ENCODE peak calls at places on chromosomes 3 and 15, in six cellular contexts. One of them, this sample, is unnamed. For H3K9me3, the result is how much of the 10 kb centered on the place peaks cover.

GRCh38 chr3:61848885-61849284 is 287.5 kb downstream of the PTPRG start:
- DNase-seq in mesenchymal stem cell: no peak
- DNase-seq in IMR-90: peak
- DNase-seq in neuronal stem cell: no peak
- DNase-seq in trophoblast cell: no peak
- DNase-seq in H1: no peak
- DNase-seq in this sample: no peak

GRCh38 chr3:46861293-46861995 is 1.8 kb downstream of the MYL3 start:
- DNase-seq in IMR-90: no peak
- DNase-seq in H1: no peak
- DNase-seq in trophoblast cell: no peak
- DNase-seq in mesenchymal stem cell: no peak
- DNase-seq in neuronal stem cell: no peak
- DNase-seq in this sample: no peak

GRCh38 chr3:170436697-170437096 is 18.0 kb downstream of the CLDN11 start:
- DNase-seq in mesenchymal stem cell: no peak
- DNase-seq in trophoblast cell: no peak
- DNase-seq in H1: no peak
- DNase-seq in neuronal stem cell: no peak
- DNase-seq in IMR-90: no peak
- DNase-seq in this sample: no peak

GRCh38 chr15:70435369-70435768 is 328.0 kb downstream of the UACA start:
- DNase-seq in neuronal stem cell: no peak
- DNase-seq in H1: no peak
- DNase-seq in mesenchymal stem cell: no peak
- DNase-seq in trophoblast cell: peak
- DNase-seq in IMR-90: no peak
- DNase-seq in this sample: no peak

GRCh38 chr3:5202267-5202666 is 14.8 kb downstream of the EDEM1 start:
- DNase-seq in H1: no peak
- DNase-seq in mesenchymal stem cell: no peak
- DNase-seq in neuronal stem cell: no peak
- DNase-seq in trophoblast cell: no peak
- DNase-seq in IMR-90: no peak
- DNase-seq in this sample: no peak

GRCh38 chr3:65285956-65286355 is 598.2 kb upstream of the ADAMTS9 start:
- DNase-seq in mesenchymal stem cell: no peak
- DNase-seq in neuronal stem cell: no peak
- DNase-seq in H1: no peak
- DNase-seq in IMR-90: no peak
- DNase-seq in trophoblast cell: no peak
- DNase-seq in this sample: no peak

GRCh38 chr15:38853608-38854007 is 289.0 kb upstream of the RASGRP1 start:
- DNase-seq in trophoblast cell: peak
- DNase-seq in IMR-90: peak
- DNase-seq in neuronal stem cell: peak
- DNase-seq in mesenchymal stem cell: peak
- DNase-seq in H1: peak
- DNase-seq in this sample: peak

GRCh38 chr3:124075758-124076157 is 83.8 kb upstream of the ROPN1 start:
- DNase-seq in IMR-90: no peak
- DNase-seq in mesenchymal stem cell: no peak
- DNase-seq in trophoblast cell: no peak
- DNase-seq in neuronal stem cell: no peak
- DNase-seq in H1: no peak
- DNase-seq in this sample: no peak

GRCh38 chr15:68635142-68635541 is 56.3 kb downstream of the CORO2B start:
- DNase-seq in neuronal stem cell: no peak
- DNase-seq in H1: no peak
- DNase-seq in trophoblast cell: no peak
- DNase-seq in mesenchymal stem cell: no peak
- DNase-seq in IMR-90: no peak
- DNase-seq in this sample: no peak

GRCh38 chr15:83127547-83128150 is 20.2 kb downstream of the TM6SF1 start:
- DNase-seq in neuronal stem cell: no peak
- DNase-seq in H1: no peak
- DNase-seq in mesenchymal stem cell: no peak
- DNase-seq in trophoblast cell: peak
- DNase-seq in IMR-90: no peak
- DNase-seq in this sample: no peak

GRCh38 chr3:99659032-99659431 is 20.6 kb downstream of the COL8A1 start:
- DNase-seq in H1: no peak
- DNase-seq in mesenchymal stem cell: peak
- DNase-seq in neuronal stem cell: no peak
- DNase-seq in trophoblast cell: peak
- DNase-seq in IMR-90: peak
- DNase-seq in this sample: no peak

GRCh38 chr3:142886938-142887337 is 1.9 kb downstream of the PCOLCE2 start:
- DNase-seq in trophoblast cell: peak
- DNase-seq in IMR-90: peak
- DNase-seq in mesenchymal stem cell: peak
- DNase-seq in H1: no peak
- DNase-seq in neuronal stem cell: no peak
- DNase-seq in this sample: no peak

GRCh38 chr3:185961675-185962232 is 23.9 kb upstream of the TRA2B start:
- DNase-seq in IMR-90: no peak
- DNase-seq in trophoblast cell: no peak
- DNase-seq in mesenchymal stem cell: no peak
- DNase-seq in neuronal stem cell: no peak
- DNase-seq in H1: no peak
- DNase-seq in this sample: no peak

GRCh38 chr15:68298882-68299381 is 21.4 kb downstream of the FEM1B start:
- DNase-seq in IMR-90: no peak
- DNase-seq in mesenchymal stem cell: peak
- DNase-seq in trophoblast cell: peak
- DNase-seq in H1: no peak
- DNase-seq in neuronal stem cell: no peak
- DNase-seq in this sample: no peak

GRCh38 chr3:44584646-44585501 is at the start of gene ZNF660:
- DNase-seq in H1: peak
- DNase-seq in mesenchymal stem cell: peak
- DNase-seq in neuronal stem cell: peak
- DNase-seq in trophoblast cell: no peak
- DNase-seq in IMR-90: peak
- DNase-seq in this sample: peak

GRCh38 chr15:60392601-60392985 is 5.2 kb downstream of the ANXA2 start:
- DNase-seq in IMR-90: peak
- DNase-seq in trophoblast cell: peak
- DNase-seq in H1: no peak
- DNase-seq in mesenchymal stem cell: peak
- DNase-seq in neuronal stem cell: no peak
- DNase-seq in this sample: no peak

GRCh38 chr15:23589012-23589411 is 23.5 kb downstream of the MKRN3 start:
- DNase-seq in neuronal stem cell: no peak
- DNase-seq in mesenchymal stem cell: no peak
- DNase-seq in trophoblast cell: no peak
- DNase-seq in IMR-90: no peak
- DNase-seq in H1: no peak
- DNase-seq in this sample: no peak

GRCh38 chr3:126340596-126340942 is 16.6 kb downstream of the KLF15 start:
- DNase-seq in neuronal stem cell: no peak
- DNase-seq in trophoblast cell: no peak
- DNase-seq in mesenchymal stem cell: no peak
- DNase-seq in IMR-90: no peak
- DNase-seq in H1: no peak
- DNase-seq in this sample: no peak

GRCh38 chr3:64740232-64740631 is 52.4 kb upstream of the ADAMTS9 start:
- DNase-seq in neuronal stem cell: no peak
- DNase-seq in H1: no peak
- DNase-seq in mesenchymal stem cell: peak
- DNase-seq in IMR-90: peak
- DNase-seq in trophoblast cell: no peak
- DNase-seq in this sample: no peak

GRCh38 chr3:61625429-61625828 is 64.1 kb downstream of the PTPRG start:
- DNase-seq in H1: no peak
- DNase-seq in mesenchymal stem cell: no peak
- DNase-seq in neuronal stem cell: no peak
- DNase-seq in trophoblast cell: no peak
- DNase-seq in IMR-90: no peak
- DNase-seq in this sample: no peak

GRCh38 chr3:50323092-50323600 is 601 bp upstream of the HYAL2 start:
- DNase-seq in trophoblast cell: no peak
- DNase-seq in neuronal stem cell: no peak
- DNase-seq in H1: no peak
- DNase-seq in mesenchymal stem cell: no peak
- DNase-seq in IMR-90: no peak
- DNase-seq in this sample: no peak

GRCh38 chr3:173568623-173569022 is 171.1 kb downstream of the NLGN1 start:
- DNase-seq in mesenchymal stem cell: no peak
- DNase-seq in trophoblast cell: no peak
- DNase-seq in neuronal stem cell: no peak
- DNase-seq in H1: no peak
- DNase-seq in IMR-90: no peak
- DNase-seq in this sample: no peak

GRCh38 chr3:185070491-185071335 is 82.1 kb downstream of the C3orf70 start:
- DNase-seq in neuronal stem cell: peak
- DNase-seq in H1: peak
- DNase-seq in IMR-90: peak
- DNase-seq in trophoblast cell: no peak
- DNase-seq in mesenchymal stem cell: peak
- DNase-seq in this sample: peak

GRCh38 chr15:101047301-101047781 is 128.2 kb downstream of the LRRK1 start:
- DNase-seq in mesenchymal stem cell: no peak
- DNase-seq in IMR-90: no peak
- DNase-seq in trophoblast cell: no peak
- DNase-seq in neuronal stem cell: no peak
- DNase-seq in H1: peak
- DNase-seq in this sample: peak

GRCh38 chr3:15345051-15345607 is 12.7 kb upstream of the SH3BP5 start:
- DNase-seq in H1: no peak
- DNase-seq in trophoblast cell: no peak
- DNase-seq in mesenchymal stem cell: no peak
- DNase-seq in neuronal stem cell: no peak
- DNase-seq in IMR-90: no peak
- DNase-seq in this sample: no peak

GRCh38 chr3:61043156-61043555 is 208.1 kb downstream of the FHIT start:
- DNase-seq in IMR-90: no peak
- DNase-seq in trophoblast cell: no peak
- DNase-seq in mesenchymal stem cell: no peak
- DNase-seq in neuronal stem cell: no peak
- DNase-seq in H1: no peak
- DNase-seq in this sample: no peak

GRCh38 chr3:52775877-52776276 is 1.5 kb upstream of the ITIH1 start:
- DNase-seq in neuronal stem cell: no peak
- DNase-seq in trophoblast cell: no peak
- DNase-seq in IMR-90: no peak
- DNase-seq in H1: no peak
- DNase-seq in mesenchymal stem cell: no peak
- DNase-seq in this sample: no peak

GRCh38 chr3:121436074-121436473 is 109.7 kb downstream of the POLQ start:
- DNase-seq in mesenchymal stem cell: no peak
- DNase-seq in H1: no peak
- DNase-seq in IMR-90: no peak
- DNase-seq in trophoblast cell: peak
- DNase-seq in neuronal stem cell: no peak
- DNase-seq in this sample: no peak

GRCh38 chr15:75928680-75929608 is 25.3 kb downstream of the FBXO22 start:
- DNase-seq in neuronal stem cell: peak
- DNase-seq in IMR-90: peak
- DNase-seq in H1: peak
- DNase-seq in mesenchymal stem cell: peak
- DNase-seq in trophoblast cell: peak
- DNase-seq in this sample: peak

GRCh38 chr3:127052121-127052561 is 69.2 kb downstream of the PLXNA1 start:
- DNase-seq in mesenchymal stem cell: no peak
- DNase-seq in trophoblast cell: no peak
- DNase-seq in H1: no peak
- DNase-seq in IMR-90: no peak
- DNase-seq in neuronal stem cell: no peak
- DNase-seq in this sample: no peak

GRCh38 chr3:102295756-102296155 is 139.1 kb upstream of the ZPLD1 start:
- DNase-seq in trophoblast cell: no peak
- DNase-seq in neuronal stem cell: no peak
- DNase-seq in H1: no peak
- DNase-seq in IMR-90: no peak
- DNase-seq in mesenchymal stem cell: no peak
- DNase-seq in this sample: no peak

GRCh38 chr3:23594066-23594465 is 211.7 kb upstream of the UBE2E1 start:
- DNase-seq in H1: no peak
- DNase-seq in IMR-90: no peak
- DNase-seq in neuronal stem cell: no peak
- DNase-seq in trophoblast cell: peak
- DNase-seq in mesenchymal stem cell: peak
- DNase-seq in this sample: no peak

GRCh38 chr3:98901032-98901464 is 447 bp downstream of the DCBLD2 start:
- DNase-seq in trophoblast cell: peak
- DNase-seq in IMR-90: peak
- DNase-seq in mesenchymal stem cell: peak
- DNase-seq in neuronal stem cell: peak
- DNase-seq in H1: peak
- DNase-seq in this sample: peak

DNA sequence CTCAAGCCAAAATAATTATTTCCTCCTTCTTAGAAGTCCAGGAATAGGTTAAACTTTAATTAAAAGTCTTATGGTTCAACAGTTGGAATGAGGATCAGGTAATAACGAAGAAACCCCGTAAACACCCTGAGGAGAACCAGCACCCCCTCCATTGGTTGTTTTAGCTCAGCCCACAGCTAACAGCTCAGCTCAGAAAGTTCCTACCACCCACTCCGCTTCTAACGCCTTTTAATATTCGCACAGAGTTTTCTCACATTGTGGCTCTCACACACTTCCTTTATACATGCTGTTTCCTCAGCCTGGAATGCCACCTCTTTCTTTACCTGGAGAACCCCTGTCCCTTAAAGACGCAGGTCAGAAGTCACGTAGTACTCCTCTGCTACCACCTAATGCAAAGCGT is 17.0 kb downstream of the CX3CR1 start:
- DNase-seq in neuronal stem cell: no peak
- DNase-seq in trophoblast cell: no peak
- DNase-seq in mesenchymal stem cell: no peak
- DNase-seq in IMR-90: no peak
- DNase-seq in H1: no peak
- DNase-seq in this sample: no peak
- H3K9me3 ChIP-seq in neuronal stem cell: under half
- H3K9me3 ChIP-seq in trophoblast cell: under half
- H3K9me3 ChIP-seq in mesenchymal stem cell: under half
- H3K9me3 ChIP-seq in IMR-90: under half
- H3K9me3 ChIP-seq in H1: under half
- H3K9me3 ChIP-seq in this sample: under half

GRCh38 chr15:80138962-80139361 is 13.8 kb upstream of the FAH start:
- DNase-seq in trophoblast cell: no peak
- DNase-seq in neuronal stem cell: no peak
- DNase-seq in mesenchymal stem cell: no peak
- DNase-seq in H1: no peak
- DNase-seq in IMR-90: no peak
- DNase-seq in this sample: no peak
- H4K91ac ChIP-seq in trophoblast cell: no peak
- H4K91ac ChIP-seq in neuronal stem cell: no peak
- H4K91ac ChIP-seq in mesenchymal stem cell: no peak
- H4K91ac ChIP-seq in H1: no peak
- H4K91ac ChIP-seq in IMR-90: no peak
- H4K91ac ChIP-seq in this sample: no peak

GRCh38 chr15:25335279-25335678 is 103.5 kb downstream of the UBE3A start:
- DNase-seq in neuronal stem cell: no peak
- DNase-seq in H1: no peak
- DNase-seq in trophoblast cell: no peak
- DNase-seq in IMR-90: no peak
- DNase-seq in mesenchymal stem cell: no peak
- DNase-seq in this sample: no peak
- H3K9me3 ChIP-seq in neuronal stem cell: under half
- H3K9me3 ChIP-seq in H1: under half
- H3K9me3 ChIP-seq in trophoblast cell: under half
- H3K9me3 ChIP-seq in IMR-90: under half
- H3K9me3 ChIP-seq in mesenchymal stem cell: under half
- H3K9me3 ChIP-seq in this sample: under half

GRCh38 chr3:54577313-54577712 is 350.5 kb downstream of the LRTM1 start:
- DNase-seq in mesenchymal stem cell: no peak
- DNase-seq in trophoblast cell: no peak
- DNase-seq in neuronal stem cell: no peak
- DNase-seq in H1: no peak
- DNase-seq in IMR-90: no peak
- DNase-seq in this sample: no peak
- H4K91ac ChIP-seq in mesenchymal stem cell: no peak
- H4K91ac ChIP-seq in trophoblast cell: no peak
- H4K91ac ChIP-seq in neuronal stem cell: no peak
- H4K91ac ChIP-seq in H1: no peak
- H4K91ac ChIP-seq in IMR-90: no peak
- H4K91ac ChIP-seq in this sample: no peak

This sample was measured in H9.